ENCODE peak calls at places on chromosome 22, in eight cellular contexts. One of them, this sample, is unnamed.
A peak's percentile ranks its signal among the peaks of the same experiment; 100 is the strongest.

GRCh38 chr22:49331878-49332277 is 495.8 kb downstream of the BRD1 start:
- DNase-seq in B cell: no peak
- DNase-seq in NCI-H1436: no peak
- DNase-seq in activated T-cell treated with anti-CD3 and anti-CD28 coated beads, Interleukin-2, amount 50 U/mL, for 72 hours: no peak
- DNase-seq in progenitor cell of endocrine pancreas: peak; percentile 2
- DNase-seq in stimulated activated CD8-positive, alpha-beta memory T cell treated with anti-CD3 and anti-CD28 coated beads, Interleukin-4, amount 100 ng/mL, for 24 hours: no peak
- DNase-seq in substantia nigra: no peak
- DNase-seq in osteocyte: peak; percentile 65
- DNase-seq in this sample: no peak

GRCh38 chr22:41976070-41976901 is 7.0 kb downstream of the SEPTIN3 start:
- DNase-seq in B cell: peak; percentile 72
- DNase-seq in NCI-H1436: peak; percentile 47
- DNase-seq in activated T-cell treated with anti-CD3 and anti-CD28 coated beads, Interleukin-2, amount 50 U/mL, for 72 hours: peak; percentile 72
- DNase-seq in progenitor cell of endocrine pancreas: peak; percentile 42
- DNase-seq in stimulated activated CD8-positive, alpha-beta memory T cell treated with anti-CD3 and anti-CD28 coated beads, Interleukin-4, amount 100 ng/mL, for 24 hours: peak; percentile 22
- DNase-seq in substantia nigra: peak; percentile 69
- DNase-seq in osteocyte: no peak
- DNase-seq in this sample: peak; percentile 66

GRCh38 chr22:37663521-37664140 is 5.1 kb downstream of the PDXP start:
- DNase-seq in B cell: no peak
- DNase-seq in NCI-H1436: no peak
- DNase-seq in activated T-cell treated with anti-CD3 and anti-CD28 coated beads, Interleukin-2, amount 50 U/mL, for 72 hours: no peak
- DNase-seq in progenitor cell of endocrine pancreas: no peak
- DNase-seq in stimulated activated CD8-positive, alpha-beta memory T cell treated with anti-CD3 and anti-CD28 coated beads, Interleukin-4, amount 100 ng/mL, for 24 hours: no peak
- DNase-seq in substantia nigra: no peak
- DNase-seq in osteocyte: no peak
- DNase-seq in this sample: no peak

GRCh38 chr22:30234786-30235470 is 11.6 kb downstream of the LIF start:
- DNase-seq in B cell: no peak
- DNase-seq in NCI-H1436: no peak
- DNase-seq in activated T-cell treated with anti-CD3 and anti-CD28 coated beads, Interleukin-2, amount 50 U/mL, for 72 hours: no peak
- DNase-seq in progenitor cell of endocrine pancreas: no peak
- DNase-seq in stimulated activated CD8-positive, alpha-beta memory T cell treated with anti-CD3 and anti-CD28 coated beads, Interleukin-4, amount 100 ng/mL, for 24 hours: no peak
- DNase-seq in substantia nigra: no peak
- DNase-seq in osteocyte: no peak
- DNase-seq in this sample: peak; percentile 1

GRCh38 chr22:44286673-44287072 is 26.1 kb downstream of the SHISAL1 start:
- DNase-seq in B cell: no peak
- DNase-seq in NCI-H1436: no peak
- DNase-seq in activated T-cell treated with anti-CD3 and anti-CD28 coated beads, Interleukin-2, amount 50 U/mL, for 72 hours: no peak
- DNase-seq in progenitor cell of endocrine pancreas: no peak
- DNase-seq in stimulated activated CD8-positive, alpha-beta memory T cell treated with anti-CD3 and anti-CD28 coated beads, Interleukin-4, amount 100 ng/mL, for 24 hours: no peak
- DNase-seq in substantia nigra: no peak
- DNase-seq in osteocyte: no peak
- DNase-seq in this sample: no peak

GRCh38 chr22:29369460-29369859 is 18.9 kb downstream of the AP1B1 start:
- DNase-seq in B cell: no peak
- DNase-seq in NCI-H1436: no peak
- DNase-seq in activated T-cell treated with anti-CD3 and anti-CD28 coated beads, Interleukin-2, amount 50 U/mL, for 72 hours: no peak
- DNase-seq in progenitor cell of endocrine pancreas: no peak
- DNase-seq in stimulated activated CD8-positive, alpha-beta memory T cell treated with anti-CD3 and anti-CD28 coated beads, Interleukin-4, amount 100 ng/mL, for 24 hours: no peak
- DNase-seq in substantia nigra: peak; percentile 68
- DNase-seq in osteocyte: peak; percentile 87
- DNase-seq in this sample: peak; percentile 49

GRCh38 chr22:21741790-21742189 is 6.2 kb upstream of the YPEL1 start:
- DNase-seq in B cell: no peak
- DNase-seq in NCI-H1436: no peak
- DNase-seq in activated T-cell treated with anti-CD3 and anti-CD28 coated beads, Interleukin-2, amount 50 U/mL, for 72 hours: no peak
- DNase-seq in progenitor cell of endocrine pancreas: no peak
- DNase-seq in stimulated activated CD8-positive, alpha-beta memory T cell treated with anti-CD3 and anti-CD28 coated beads, Interleukin-4, amount 100 ng/mL, for 24 hours: no peak
- DNase-seq in substantia nigra: no peak
- DNase-seq in osteocyte: no peak
- DNase-seq in this sample: no peak

GRCh38 chr22:40363059-40363458 is 7.3 kb upstream of the SGSM3 start:
- DNase-seq in B cell: no peak
- DNase-seq in NCI-H1436: no peak
- DNase-seq in activated T-cell treated with anti-CD3 and anti-CD28 coated beads, Interleukin-2, amount 50 U/mL, for 72 hours: no peak
- DNase-seq in progenitor cell of endocrine pancreas: no peak
- DNase-seq in stimulated activated CD8-positive, alpha-beta memory T cell treated with anti-CD3 and anti-CD28 coated beads, Interleukin-4, amount 100 ng/mL, for 24 hours: no peak
- DNase-seq in substantia nigra: no peak
- DNase-seq in osteocyte: no peak
- DNase-seq in this sample: no peak

GRCh38 chr22:36913431-36914382 is at the start of gene CSF2RB:
- DNase-seq in B cell: peak; percentile 69
- DNase-seq in NCI-H1436: no peak
- DNase-seq in activated T-cell treated with anti-CD3 and anti-CD28 coated beads, Interleukin-2, amount 50 U/mL, for 72 hours: no peak
- DNase-seq in progenitor cell of endocrine pancreas: no peak
- DNase-seq in stimulated activated CD8-positive, alpha-beta memory T cell treated with anti-CD3 and anti-CD28 coated beads, Interleukin-4, amount 100 ng/mL, for 24 hours: no peak
- DNase-seq in substantia nigra: no peak
- DNase-seq in osteocyte: no peak
- DNase-seq in this sample: no peak

GRCh38 chr22:38082986-38083710 is 836 bp downstream of the SLC16A8 start:
- DNase-seq in B cell: no peak
- DNase-seq in NCI-H1436: no peak
- DNase-seq in activated T-cell treated with anti-CD3 and anti-CD28 coated beads, Interleukin-2, amount 50 U/mL, for 72 hours: no peak
- DNase-seq in progenitor cell of endocrine pancreas: no peak
- DNase-seq in stimulated activated CD8-positive, alpha-beta memory T cell treated with anti-CD3 and anti-CD28 coated beads, Interleukin-4, amount 100 ng/mL, for 24 hours: no peak
- DNase-seq in substantia nigra: no peak
- DNase-seq in osteocyte: no peak
- DNase-seq in this sample: no peak

GRCh38 chr22:47996446-47996857 is 1234.0 kb downstream of the TBC1D22A start:
- DNase-seq in B cell: peak; percentile 60
- DNase-seq in NCI-H1436: no peak
- DNase-seq in activated T-cell treated with anti-CD3 and anti-CD28 coated beads, Interleukin-2, amount 50 U/mL, for 72 hours: no peak
- DNase-seq in progenitor cell of endocrine pancreas: no peak
- DNase-seq in stimulated activated CD8-positive, alpha-beta memory T cell treated with anti-CD3 and anti-CD28 coated beads, Interleukin-4, amount 100 ng/mL, for 24 hours: no peak
- DNase-seq in substantia nigra: no peak
- DNase-seq in osteocyte: no peak
- DNase-seq in this sample: no peak

GRCh38 chr22:50507421-50507990 is at the start of gene LMF2:
- DNase-seq in B cell: no peak
- DNase-seq in NCI-H1436: no peak
- DNase-seq in activated T-cell treated with anti-CD3 and anti-CD28 coated beads, Interleukin-2, amount 50 U/mL, for 72 hours: peak; percentile 91
- DNase-seq in progenitor cell of endocrine pancreas: peak; percentile 89
- DNase-seq in stimulated activated CD8-positive, alpha-beta memory T cell treated with anti-CD3 and anti-CD28 coated beads, Interleukin-4, amount 100 ng/mL, for 24 hours: peak; percentile 87
- DNase-seq in substantia nigra: peak; percentile 99
- DNase-seq in osteocyte: peak; percentile 99
- DNase-seq in this sample: peak; percentile 100

GRCh38 chr22:37267128-37267587 is 15.2 kb upstream of the CYTH4 start:
- DNase-seq in B cell: peak; percentile 85
- DNase-seq in NCI-H1436: peak; percentile 59
- DNase-seq in activated T-cell treated with anti-CD3 and anti-CD28 coated beads, Interleukin-2, amount 50 U/mL, for 72 hours: peak; percentile 76
- DNase-seq in progenitor cell of endocrine pancreas: peak; percentile 67
- DNase-seq in stimulated activated CD8-positive, alpha-beta memory T cell treated with anti-CD3 and anti-CD28 coated beads, Interleukin-4, amount 100 ng/mL, for 24 hours: peak; percentile 60
- DNase-seq in substantia nigra: peak; percentile 15
- DNase-seq in osteocyte: no peak
- DNase-seq in this sample: peak; percentile 16

GRCh38 chr22:40666151-40666848 is 13.0 kb upstream of the MCHR1 start:
- DNase-seq in B cell: no peak
- DNase-seq in NCI-H1436: no peak
- DNase-seq in activated T-cell treated with anti-CD3 and anti-CD28 coated beads, Interleukin-2, amount 50 U/mL, for 72 hours: no peak
- DNase-seq in progenitor cell of endocrine pancreas: no peak
- DNase-seq in stimulated activated CD8-positive, alpha-beta memory T cell treated with anti-CD3 and anti-CD28 coated beads, Interleukin-4, amount 100 ng/mL, for 24 hours: no peak
- DNase-seq in substantia nigra: peak; percentile 37
- DNase-seq in osteocyte: no peak
- DNase-seq in this sample: no peak

GRCh38 chr22:25365491-25366261 is 146.2 kb downstream of the CRYBB2 start:
- DNase-seq in B cell: no peak
- DNase-seq in NCI-H1436: no peak
- DNase-seq in activated T-cell treated with anti-CD3 and anti-CD28 coated beads, Interleukin-2, amount 50 U/mL, for 72 hours: no peak
- DNase-seq in progenitor cell of endocrine pancreas: no peak
- DNase-seq in stimulated activated CD8-positive, alpha-beta memory T cell treated with anti-CD3 and anti-CD28 coated beads, Interleukin-4, amount 100 ng/mL, for 24 hours: no peak
- DNase-seq in substantia nigra: no peak
- DNase-seq in osteocyte: no peak
- DNase-seq in this sample: no peak

GRCh38 chr22:42131562-42131961 is 952 bp upstream of the CYP2D6 start:
- DNase-seq in B cell: no peak
- DNase-seq in NCI-H1436: no peak
- DNase-seq in activated T-cell treated with anti-CD3 and anti-CD28 coated beads, Interleukin-2, amount 50 U/mL, for 72 hours: no peak
- DNase-seq in progenitor cell of endocrine pancreas: no peak
- DNase-seq in stimulated activated CD8-positive, alpha-beta memory T cell treated with anti-CD3 and anti-CD28 coated beads, Interleukin-4, amount 100 ng/mL, for 24 hours: no peak
- DNase-seq in substantia nigra: no peak
- DNase-seq in osteocyte: no peak
- DNase-seq in this sample: no peak